ENCODE peak calls at places on chromosome 9, in six cellular contexts. C is astrocyte of the spinal cord; D is colonic mucosa; P is foreskin fibroblast; B is Calu3; Z is CD8-positive, alpha-beta T cell. U is an unnamed sample.
A peak's percentile ranks its signal among the peaks of the same experiment; 100 is the strongest.

GRCh38 chr9:100350188-100350587 is 2.6 kb downstream of the TEX10 start:
- DNase-seq in C (no peak), D (no peak), P (peak; percentile 17), B (no peak), Z (no peak), U (no peak)

GRCh38 chr9:93097496-93098205 is 1.6 kb downstream of the CARD19 start:
- DNase-seq in C (no peak), D (peak; percentile 51), P (peak; percentile 45), B (no peak), Z (no peak), U (no peak)

GRCh38 chr9:82080265-82080664 is 91.7 kb downstream of the SPATA31D1 start:
- DNase-seq in C (no peak), D (no peak), P (no peak), B (no peak), Z (no peak), U (no peak)

GRCh38 chr9:136482046-136482792 is 621 bp downstream of the SEC16A start:
- DNase-seq in C (peak; percentile 38), D (peak; percentile 36), P (peak; percentile 69), B (no peak), Z (peak; percentile 27), U (no peak)

GRCh38 chr9:12797037-12797436 is 22.2 kb downstream of the LURAP1L start:
- DNase-seq in C (no peak), D (no peak), P (no peak), B (no peak), Z (no peak), U (no peak)

GRCh38 chr9:5455181-5455580 is 4.8 kb downstream of the CD274 start:
- DNase-seq in C (peak; percentile 58), D (no peak), P (peak; percentile 66), B (no peak), Z (no peak), U (no peak)

GRCh38 chr9:34551751-34552605 is 29.2 kb upstream of the ENHO start:
- DNase-seq in C (no peak), D (no peak), P (no peak), B (no peak), Z (no peak), U (no peak)

GRCh38 chr9:112546149-112547012 is 59.8 kb downstream of the KIAA1958 start:
- DNase-seq in C (peak; percentile 50), D (no peak), P (no peak), B (no peak), Z (no peak), U (no peak)

GRCh38 chr9:112764344-112764743 is 13.8 kb downstream of the SNX30 start:
- DNase-seq in C (no peak), D (no peak), P (peak; percentile 72), B (no peak), Z (no peak), U (no peak)

GRCh38 chr9:19513671-19514275 is 105.0 kb downstream of the ACER2 start:
- DNase-seq in C (no peak), D (no peak), P (no peak), B (no peak), Z (no peak), U (no peak)

GRCh38 chr9:18587988-18588387 is 114.0 kb downstream of the ADAMTSL1 start:
- DNase-seq in C (peak; percentile 74), D (no peak), P (no peak), B (no peak), Z (no peak), U (no peak)

GRCh38 chr9:130906727-130907416 is 10.3 kb upstream of the QRFP start:
- DNase-seq in C (no peak), D (no peak), P (no peak), B (no peak), Z (no peak), U (no peak)

GRCh38 chr9:125391704-125392103 is 130.1 kb downstream of the GAPVD1 start:
- DNase-seq in C (no peak), D (no peak), P (no peak), B (no peak), Z (no peak), U (no peak)

GRCh38 chr9:19629506-19629905 is 159.3 kb downstream of the SLC24A2 start:
- DNase-seq in C (no peak), D (no peak), P (no peak), B (no peak), Z (no peak), U (no peak)

GRCh38 chr9:127545196-127546124 is 66.6 kb upstream of the STXBP1 start:
- DNase-seq in C (peak; percentile 91), D (peak; percentile 87), P (peak; percentile 75), B (peak; percentile 94), Z (no peak), U (no peak)

GRCh38 chr9:83403864-83404263 is 134.3 kb downstream of the FRMD3 start:
- DNase-seq in C (peak; percentile 26), D (no peak), P (peak; percentile 53), B (no peak), Z (no peak), U (peak; percentile 3)
- TF ChIP-seq CTCF in C (no peak), D (no peak), P (no peak), B (no peak), Z (no peak), U (no peak)

DNA sequence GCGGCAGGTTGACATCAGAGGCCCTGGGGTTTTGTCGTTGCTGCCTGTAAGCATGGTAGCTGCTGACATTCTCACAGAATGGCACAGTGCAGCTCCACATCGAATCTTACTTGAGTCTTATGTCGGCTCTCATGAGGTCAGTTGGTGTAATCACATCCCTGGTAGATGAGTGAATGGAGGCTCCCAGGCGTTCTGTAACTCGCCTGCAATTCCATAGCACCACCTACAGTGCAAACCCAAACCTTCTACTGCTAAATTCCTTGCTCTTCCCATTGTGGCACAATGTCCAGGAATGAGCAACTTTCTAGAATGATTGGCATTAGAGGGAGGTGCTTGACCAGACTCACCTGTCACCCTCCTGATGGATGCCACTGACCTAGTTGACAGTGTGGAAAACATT is 578.4 kb downstream of the CCDC171 start:
- DNase-seq in C (peak; percentile 61), D (no peak), P (peak; percentile 45), B (no peak), Z (no peak), U (no peak)
- TF ChIP-seq CTCF in C (peak; percentile 47), D (no peak), P (no peak), B (no peak), Z (no peak), U (no peak)

GRCh38 chr9:133875131-133875530 is 117.0 kb downstream of the VAV2 start:
- DNase-seq in C (no peak), D (no peak), P (no peak), B (no peak), Z (no peak), U (no peak)

GRCh38 chr9:133876836-133877235 is 115.3 kb downstream of the VAV2 start:
- DNase-seq in C (no peak), D (no peak), P (no peak), B (no peak), Z (no peak), U (no peak)

GRCh38 chr9:133874659-133875058 is 117.5 kb downstream of the VAV2 start:
- DNase-seq in C (no peak), D (no peak), P (no peak), B (no peak), Z (no peak), U (no peak)

GRCh38 chr9:133877327-133877726 is 114.8 kb downstream of the VAV2 start:
- DNase-seq in C (no peak), D (no peak), P (no peak), B (no peak), Z (no peak), U (no peak)

DNA sequence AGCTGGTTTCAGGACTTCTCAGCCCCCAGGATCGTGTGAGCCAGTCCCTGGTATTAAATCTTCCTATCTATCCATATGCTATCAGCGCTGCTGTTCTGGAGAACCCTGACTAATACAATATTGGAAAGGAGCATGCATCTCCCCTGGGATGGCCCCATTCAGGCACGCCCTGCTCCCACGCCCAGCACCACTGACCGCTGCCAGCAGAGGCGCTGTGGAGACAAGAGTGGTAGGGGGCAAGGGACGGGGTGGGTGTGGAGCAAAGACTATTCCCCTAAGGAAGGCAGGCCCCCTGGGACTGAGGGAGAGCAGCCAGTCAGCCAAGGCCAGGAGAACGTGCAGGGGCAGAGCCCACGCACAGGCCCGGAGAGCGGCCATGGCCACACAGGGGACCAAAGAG is 116.0 kb downstream of the VAV2 start:
- DNase-seq in C (no peak), D (peak; percentile 33), P (no peak), B (peak; percentile 8), Z (no peak), U (no peak)
- TF ChIP-seq CTCF in C (peak; percentile 37), D (no peak), P (no peak), B (peak; percentile 14), Z (no peak), U (peak; percentile 4)

GRCh38 chr9:87497080-87497603 is 525 bp upstream of the DAPK1 start:
- DNase-seq in C (no peak), D (no peak), P (no peak), B (no peak), Z (no peak), U (no peak)

GRCh38 chr9:87498046-87498815 is 564 bp downstream of the DAPK1 start:
- DNase-seq in C (peak; percentile 30), D (peak; percentile 43), P (peak; percentile 31), B (peak; percentile 51), Z (no peak), U (no peak)

GRCh38 chr9:87498816-87499454 is 1.3 kb downstream of the DAPK1 start:
- DNase-seq in C (no peak), D (no peak), P (no peak), B (peak; percentile 6), Z (no peak), U (no peak)

GRCh38 chr9:87499455-87500015 is 1.9 kb downstream of the DAPK1 start:
- DNase-seq in C (no peak), D (no peak), P (no peak), B (no peak), Z (no peak), U (no peak)

GRCh38 chr9:87497604-87498045 is at the start of gene DAPK1:
- DNase-seq in C (peak; percentile 32), D (peak; percentile 68), P (peak; percentile 37), B (peak; percentile 76), Z (no peak), U (no peak)
- TF ChIP-seq CTCF in C (peak; percentile 2), D (no peak), P (no peak), B (no peak), Z (no peak), U (no peak)

DNA sequence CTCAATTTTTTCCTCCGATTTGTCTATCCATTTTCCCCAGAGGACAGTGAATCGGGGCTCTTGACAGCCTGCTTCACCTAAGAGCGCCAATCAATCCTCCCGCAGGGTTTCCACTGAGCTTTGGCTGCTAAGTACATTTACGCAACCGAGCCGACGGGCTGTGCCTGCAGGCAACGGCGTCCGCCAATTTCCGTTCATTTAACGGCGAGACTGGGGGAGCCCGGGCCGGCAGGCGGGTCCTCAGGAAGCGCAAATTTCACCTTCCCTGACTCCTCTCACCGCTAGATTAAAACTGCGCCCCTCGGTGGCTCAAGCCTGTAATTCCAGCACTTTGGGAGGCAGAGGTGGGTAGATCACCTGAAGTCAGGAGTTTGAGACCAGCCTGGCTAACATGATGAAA is 2.7 kb upstream of the NXNL2 start:
- DNase-seq in C (peak; percentile 46), D (no peak), P (peak; percentile 36), B (no peak), Z (no peak), U (no peak)
- TF ChIP-seq CTCF in C (no peak), D (no peak), P (no peak), B (no peak), Z (no peak), U (no peak)

GRCh38 chr9:32069169-32069813 is 315.2 kb upstream of the ACO1 start:
- DNase-seq in C (no peak), D (no peak), P (no peak), B (no peak), Z (no peak), U (no peak)
- TF ChIP-seq CTCF in C (no peak), D (peak; percentile 14), P (no peak), B (no peak), Z (peak; percentile 13), U (no peak)

GRCh38 chr9:21110708-21111576 is 30.7 kb downstream of the IFNW1 start:
- DNase-seq in C (peak; percentile 75), D (no peak), P (peak; percentile 83), B (peak; percentile 26), Z (peak; percentile 19), U (peak; percentile 51)
- TF ChIP-seq CTCF in C (peak; percentile 81), D (peak; percentile 80), P (peak; percentile 69), B (peak; percentile 42), Z (peak; percentile 95), U (peak; percentile 83)

U was measured in AG09319.